ENCODE peak calls at places on chromosomes 4 and X, in four cellular contexts. D, M, Z and G are unnamed samples.
A peak's percentile ranks its signal among the peaks of the same experiment; 100 is the strongest.

GRCh38 chr4:7021930-7022658 is 21.1 kb upstream of the TADA2B start:
- DNase-seq in Z (peak; percentile 94), M (no peak), D (no peak), G (no peak)

GRCh38 chr4:144962300-144962699 is 135.7 kb downstream of the ANAPC10 start:
- DNase-seq in Z (no peak), D (no peak), M (no peak), G (no peak)

GRCh38 chr4:109876634-109877265 is 28.8 kb downstream of the LRIT3 start:
- DNase-seq in M (no peak), Z (no peak), D (no peak), G (no peak)

GRCh38 chr4:182261651-182262223 is 18.5 kb downstream of the TENM3 start:
- DNase-seq in M (no peak), Z (no peak), D (no peak), G (no peak)

GRCh38 chr4:94974773-94975172 is 217.0 kb downstream of the BMPR1B start:
- DNase-seq in M (no peak), D (no peak), Z (peak; percentile 60), G (no peak)

GRCh38 chr4:29734785-29735184 is 985.4 kb upstream of the PCDH7 start:
- DNase-seq in M (no peak), Z (no peak), D (no peak), G (no peak)

GRCh38 chr4:1540601-1541375 is 134.5 kb upstream of the NKX1-1 start:
- DNase-seq in D (peak; percentile 71), Z (no peak), M (no peak), G (no peak)

GRCh38 chr4:139301821-139302611 is at the start of gene NDUFC1:
- DNase-seq in M (peak; percentile 46), D (peak; percentile 84), Z (peak; percentile 33), G (peak; percentile 48)

GRCh38 chr4:1472148-1472797 is 66.0 kb upstream of the NKX1-1 start:
- DNase-seq in M (no peak), Z (no peak), D (peak; percentile 63), G (peak; percentile 53)

GRCh38 chr4:25875281-25875745 is 12.5 kb upstream of the SEL1L3 start:
- DNase-seq in Z (no peak), D (no peak), M (no peak), G (no peak)

GRCh38 chrX:48893556-48894348 is 3.8 kb downstream of the TIMM17B start:
- DNase-seq in Z (no peak), M (no peak), D (peak; percentile 48), G (no peak)

GRCh38 chrX:7120578-7121219 is 26.8 kb upstream of the STS start:
- DNase-seq in Z (no peak), M (no peak), D (no peak), G (no peak)

GRCh38 chr4:110132822-110133719 is 65.3 kb downstream of the ELOVL6 start:
- DNase-seq in Z (no peak), D (no peak), M (no peak), G (no peak)

GRCh38 chrX:16822723-16823122 is 36.5 kb downstream of the TXLNG start:
- DNase-seq in Z (peak; percentile 80), D (no peak), M (no peak), G (no peak)

GRCh38 chr4:7392438-7393374 is 42.0 kb downstream of the PSAPL1 start:
- DNase-seq in D (no peak), Z (peak; percentile 35), M (no peak), G (no peak)

GRCh38 chrX:11103006-11103405 is 8.1 kb upstream of the HCCS start:
- DNase-seq in M (no peak), D (no peak), Z (no peak), G (no peak)

GRCh38 chrX:11103751-11104150 is 7.4 kb upstream of the HCCS start:
- DNase-seq in M (no peak), Z (no peak), D (no peak), G (no peak)

GRCh38 chrX:11099465-11099864 is 11.7 kb upstream of the HCCS start:
- DNase-seq in M (no peak), D (no peak), Z (no peak), G (no peak)

GRCh38 chrX:11097920-11098319 is 13.2 kb upstream of the HCCS start:
- DNase-seq in D (no peak), M (no peak), Z (no peak), G (no peak)

DNA sequence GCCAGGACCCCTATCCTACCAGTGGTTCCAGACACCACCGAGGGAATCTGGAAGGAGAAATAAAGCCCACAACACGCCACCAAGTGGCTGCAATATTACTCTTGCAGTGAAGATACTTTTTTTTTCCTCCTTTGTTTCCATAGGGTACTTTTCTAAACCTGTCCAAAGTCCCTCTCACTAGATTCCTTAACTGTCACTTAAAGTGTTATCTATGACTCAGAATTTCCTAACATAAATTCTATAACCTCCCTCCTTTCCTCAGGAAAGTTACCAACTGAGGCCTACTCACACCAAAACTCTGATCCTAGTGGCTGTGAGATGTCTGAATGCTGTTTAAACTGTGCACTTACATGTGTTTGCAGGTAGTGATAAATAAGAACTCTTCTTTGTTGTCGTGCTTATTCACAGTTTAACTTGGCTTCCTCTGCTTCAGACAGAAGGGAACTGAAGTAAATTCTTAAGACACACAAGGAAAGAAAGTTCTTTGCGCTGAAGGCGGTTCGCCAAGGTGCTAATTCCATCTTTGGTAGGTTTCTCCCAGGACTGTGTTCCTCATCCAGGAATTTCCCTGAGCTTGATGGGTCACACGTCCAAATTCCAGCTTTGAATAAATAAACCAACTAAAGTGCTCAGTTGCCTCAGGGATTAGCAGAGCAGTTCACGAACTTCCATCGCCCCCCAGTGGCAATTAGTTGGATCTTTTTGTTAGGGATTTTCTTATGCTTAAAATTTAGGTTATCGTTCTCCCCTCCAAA is 10.7 kb upstream of the HCCS start:
- DNase-seq in M (no peak), D (no peak), Z (peak; percentile 73), G (no peak)
- TF ChIP-seq CTCF in M (peak; percentile 61), D (peak; percentile 21), Z (peak; percentile 60), G (peak; percentile 28)

DNA sequence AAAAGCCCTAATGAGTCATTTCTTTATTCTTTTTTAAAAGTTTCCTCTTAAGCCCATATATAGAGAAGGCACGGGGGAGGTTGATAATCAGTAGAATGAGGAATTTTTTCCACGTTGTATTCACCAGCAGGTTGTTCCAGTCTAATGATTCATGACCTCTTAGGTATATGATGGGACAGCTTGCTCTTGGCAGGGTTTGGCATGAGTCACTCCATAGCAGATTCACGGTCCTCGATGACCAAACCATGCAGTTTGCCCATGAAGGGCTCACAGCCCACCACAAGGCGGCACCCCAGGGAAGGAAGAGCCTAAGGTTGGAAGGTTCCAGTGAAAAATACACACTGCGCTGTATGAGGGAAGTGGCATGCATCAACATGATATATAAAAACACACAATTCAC is 623.8 kb upstream of the DIPK2B start:
- DNase-seq in M (no peak), D (no peak), Z (peak; percentile 86), G (peak; percentile 38)
- TF ChIP-seq CTCF in M (peak; percentile 24), D (peak; percentile 12), Z (peak; percentile 79), G (peak; percentile 51)

DNA sequence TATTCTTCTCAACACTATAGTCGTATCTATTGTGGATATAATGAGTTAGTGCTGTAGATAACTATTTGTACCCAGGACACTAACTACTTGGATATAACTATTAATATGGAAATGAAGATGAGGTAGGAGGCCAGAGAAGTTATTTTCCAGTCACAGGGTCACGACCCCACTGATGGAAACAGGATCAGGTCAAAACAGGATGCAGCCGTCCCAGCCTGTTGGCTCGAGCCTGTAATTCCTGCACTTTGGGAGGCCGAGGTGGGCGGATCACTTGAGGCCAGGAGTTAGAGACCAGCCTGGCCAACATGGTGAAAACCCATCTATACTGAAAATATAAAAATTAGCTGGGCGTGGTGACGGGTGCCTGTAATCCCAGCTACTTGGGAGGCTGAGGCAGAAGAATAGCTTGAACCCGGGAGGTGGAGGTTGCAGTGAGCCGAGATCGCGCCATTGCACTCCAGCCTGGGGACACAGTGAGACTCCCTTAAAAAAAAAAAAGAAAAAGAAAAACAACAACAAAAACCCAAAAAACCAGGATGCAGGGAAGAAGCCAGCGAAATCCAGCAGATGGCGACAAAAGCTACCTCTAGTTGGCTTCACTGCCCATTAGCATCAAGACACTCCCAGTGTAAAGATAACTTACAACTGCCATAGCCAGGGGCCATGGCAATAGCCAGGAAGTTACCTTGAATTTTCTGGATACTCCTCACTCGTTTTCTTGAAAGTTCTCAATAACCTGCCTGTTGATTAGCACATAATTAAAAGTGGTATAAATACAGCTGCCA is 37.9 kb upstream of the NKAP start:
- DNase-seq in Z (peak; percentile 3), M (no peak), D (no peak), G (no peak)
- TF ChIP-seq CTCF in Z (peak; percentile 54), M (peak; percentile 60), D (no peak), G (no peak)

DNA sequence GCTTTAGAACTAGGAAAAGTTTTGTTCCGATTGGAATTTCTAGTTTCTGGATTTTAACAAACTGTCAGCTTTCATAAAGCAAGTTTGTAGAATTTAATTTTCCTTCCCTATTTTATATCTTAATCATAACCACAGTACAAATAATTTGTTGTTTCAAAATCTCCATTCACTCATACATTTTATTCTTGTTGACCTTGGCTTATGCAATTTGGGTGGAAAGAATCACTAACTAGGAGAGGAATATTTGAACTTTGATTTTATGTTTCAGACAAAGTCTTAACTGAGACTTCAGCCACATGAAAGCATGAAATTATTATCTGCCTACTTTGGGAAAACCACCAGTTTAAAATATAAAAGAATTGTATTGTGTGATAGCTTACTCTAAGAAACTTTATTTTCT is 427.9 kb downstream of the SPRY1 start:
- DNase-seq in M (no peak), D (no peak), Z (no peak), G (no peak)
- TF ChIP-seq CTCF in M (no peak), D (no peak), Z (no peak), G (no peak)

DNA sequence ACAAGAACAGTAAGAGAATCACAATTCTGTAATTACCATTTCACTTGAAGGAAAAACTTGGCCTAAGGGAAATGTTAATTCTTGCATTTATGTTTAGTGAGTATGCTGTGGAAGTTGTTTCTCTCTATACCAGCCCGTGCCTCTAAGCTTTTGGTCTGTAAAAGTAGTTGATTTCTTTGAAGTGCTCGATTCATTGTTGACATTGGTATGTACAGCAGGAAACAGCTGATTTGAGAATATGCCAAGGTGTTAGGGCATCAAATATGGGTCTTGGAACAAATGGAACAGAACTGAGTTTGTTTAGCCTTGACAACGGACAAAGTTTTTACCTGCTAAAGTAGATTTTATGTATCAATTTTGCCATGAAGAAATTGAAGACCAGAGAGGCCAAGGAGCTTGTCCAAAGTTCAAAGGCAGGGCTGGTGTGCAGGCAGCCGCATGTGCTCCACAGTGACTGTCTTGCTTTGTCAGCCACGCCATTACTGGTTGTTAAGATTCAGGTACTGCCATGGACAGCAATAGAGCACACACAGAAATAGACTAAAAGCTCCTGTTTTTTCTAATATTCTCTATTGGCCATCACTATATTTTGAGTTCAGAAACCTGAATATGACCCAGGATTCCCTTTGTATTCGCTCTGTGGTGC is 75.5 kb upstream of the TLR3 start:
- DNase-seq in Z (no peak), D (no peak), M (no peak), G (no peak)
- TF ChIP-seq CTCF in Z (no peak), D (no peak), M (no peak), G (no peak)

GRCh38 chrX:132636080-132636479 is 147.2 kb upstream of the MBNL3 start:
- DNase-seq in Z (peak; percentile 24), D (no peak), M (no peak), G (no peak)
- TF ChIP-seq CTCF in Z (peak; percentile 22), D (no peak), M (no peak), G (no peak)